ENCODE peak calls at places on chromosomes 2 and 18, in seven cellular contexts. C is OCI-LY7, Y is cardiac muscle cell, R is heart left ventricle, J is A549, B is hepatocyte, N is tibial artery. M is an unnamed sample.

GRCh38 chr2:170077830-170078569 is 99.9 kb upstream of the MYO3B start:
- DNase-seq in C (no peak), R (no peak), N (no peak), J (no peak), B (no peak), Y (no peak), M (no peak)

GRCh38 chr2:102618452-102619413 is 620 bp upstream of the SLC9A2 start:
- DNase-seq in C (no peak), R (peak), B (peak), Y (peak), N (peak), J (peak), M (peak)

GRCh38 chr2:127182626-127183458 is 37.3 kb downstream of the CYP27C1 start:
- DNase-seq in N (peak), R (no peak), Y (no peak), J (no peak), B (no peak), C (no peak), M (peak)

GRCh38 chr2:33340265-33340664 is 136.2 kb upstream of the RASGRP3 start:
- DNase-seq in J (no peak), Y (no peak), N (peak), C (no peak), B (no peak), R (peak), M (no peak)

GRCh38 chr18:68472701-68473295 is 242.1 kb downstream of the TMX3 start:
- DNase-seq in C (no peak), Y (no peak), J (no peak), B (no peak), R (no peak), N (no peak), M (no peak)

GRCh38 chr2:218605438-218605837 is 2.3 kb upstream of the PLCD4 start:
- DNase-seq in J (no peak), R (no peak), C (no peak), B (peak), N (no peak), Y (no peak), M (no peak)

GRCh38 chr2:176473851-176474250 is 204.6 kb downstream of the MTX2 start:
- DNase-seq in C (no peak), R (no peak), J (no peak), N (no peak), Y (no peak), B (no peak), M (no peak)

GRCh38 chr18:58565021-58565420 is 63.9 kb downstream of the ALPK2 start:
- DNase-seq in J (no peak), R (no peak), Y (no peak), C (peak), N (no peak), B (no peak), M (no peak)

GRCh38 chr2:173590278-173590811 is 235.7 kb downstream of the CDCA7 start:
- DNase-seq in Y (no peak), J (peak), R (peak), N (peak), C (no peak), B (peak), M (no peak)

GRCh38 chr2:170965446-170966225 is 36.6 kb downstream of the GORASP2 start:
- DNase-seq in Y (no peak), N (no peak), R (no peak), J (no peak), C (no peak), B (no peak), M (no peak)

DNA sequence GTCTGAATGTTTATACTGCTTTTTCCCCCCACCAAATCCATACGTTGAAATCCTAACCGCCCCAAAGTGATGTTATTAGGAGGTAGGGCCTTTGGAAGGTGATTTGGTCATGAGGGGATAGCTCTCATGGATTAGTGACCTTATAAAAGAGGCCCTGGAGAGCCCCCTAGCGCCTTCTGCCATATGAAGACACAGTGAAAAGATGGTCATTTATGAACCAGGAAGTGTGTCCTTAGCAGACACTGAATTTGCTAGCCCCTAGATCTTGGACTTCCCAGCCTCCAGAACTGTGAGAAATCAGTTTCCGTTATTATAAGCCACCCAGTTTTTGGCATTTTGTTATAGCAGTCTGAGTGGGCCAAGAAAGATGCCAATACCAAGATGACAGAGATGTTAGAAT is 7.2 kb upstream of the TSN start:
- DNase-seq in N (no peak), R (no peak), C (peak), Y (peak), B (peak), J (peak), M (peak)
- TF ChIP-seq CTCF in N (no peak), R (peak), C (peak), Y (peak), B (peak), J (peak), M (peak)

DNA sequence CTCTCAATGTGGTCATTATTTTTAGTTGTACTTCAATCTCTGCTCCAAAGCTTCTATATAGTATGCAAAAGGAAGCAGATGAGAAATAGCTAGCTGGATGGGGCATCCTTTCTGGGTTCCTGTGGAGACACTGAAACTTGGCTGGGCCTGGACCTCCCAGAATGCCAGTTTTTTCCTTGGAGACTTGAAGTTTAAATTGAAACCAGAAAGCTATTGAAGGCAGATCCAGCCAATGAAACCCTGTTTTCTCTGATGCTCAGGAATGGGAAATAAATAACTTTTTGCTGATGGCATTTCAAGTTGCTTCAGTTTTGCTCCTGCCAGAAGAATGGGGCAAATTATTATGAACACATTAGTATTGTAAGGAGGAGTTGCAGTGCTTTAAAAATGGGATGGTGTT is 2.9 kb downstream of the SETBP1 start:
- DNase-seq in C (no peak), R (no peak), N (no peak), Y (no peak), J (no peak), B (no peak), M (no peak)
- H3K27ac ChIP-seq in C (no peak), R (peak), N (peak), Y (peak), J (no peak), B (peak), M (no peak)

GRCh38 chr2:179861777-179862117 is 335 bp upstream of the ZNF385B start:
- DNase-seq in B (peak), N (no peak), C (peak), R (no peak), Y (peak), J (no peak), M (no peak)
- H3K4me3 ChIP-seq in B (peak), N (peak), C (peak), R (peak), Y (peak), J (peak), M (peak)

GRCh38 chr2:6730003-6730402 is 135.7 kb downstream of the CMPK2 start:
- DNase-seq in C (no peak), R (no peak), J (no peak), B (no peak), Y (no peak), N (no peak), M (no peak)

GRCh38 chr2:6728156-6728555 is 137.6 kb downstream of the CMPK2 start:
- DNase-seq in B (no peak), N (no peak), Y (no peak), R (no peak), C (no peak), J (no peak), M (no peak)

DNA sequence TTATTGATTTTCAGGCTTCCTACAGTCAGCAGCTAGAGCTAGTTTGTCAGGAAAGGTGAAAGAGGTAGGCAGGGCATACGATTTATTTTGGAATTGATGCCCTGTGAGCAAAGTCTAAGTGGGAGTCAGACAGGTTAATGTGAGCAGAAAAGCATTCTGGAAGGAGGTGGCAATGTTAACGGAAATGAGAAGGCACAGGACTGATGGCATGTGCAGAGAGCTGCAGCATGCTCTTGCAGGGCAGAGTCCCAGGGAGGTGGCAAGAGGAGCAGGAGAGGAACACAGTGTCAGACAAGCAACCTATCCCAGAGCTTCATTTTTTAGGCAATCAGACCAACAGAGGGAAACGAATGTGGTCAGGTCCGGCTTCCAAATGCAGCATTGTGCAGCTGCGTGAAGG is 134.9 kb downstream of the CMPK2 start:
- DNase-seq in J (no peak), Y (no peak), N (no peak), B (no peak), R (no peak), C (no peak), M (no peak)
- TF ChIP-seq CTCF in J (no peak), Y (no peak), N (no peak), B (no peak), R (no peak), C (no peak), M (no peak)

GRCh38 chr2:65453916-65454315 is 21.5 kb upstream of the SPRED2 start:
- DNase-seq in C (no peak), N (no peak), B (no peak), J (no peak), R (no peak), Y (no peak), M (no peak)
- H3K27ac ChIP-seq in C (no peak), N (no peak), B (no peak), J (no peak), R (no peak), Y (no peak), M (no peak)

GRCh38 chr2:233912799-233913423 is 4.3 kb upstream of the TRPM8 start:
- DNase-seq in Y (peak), N (no peak), C (peak), R (no peak), J (peak), B (peak), M (peak)

GRCh38 chr2:233915133-233915532 is 2.0 kb upstream of the TRPM8 start:
- DNase-seq in B (peak), J (peak), C (peak), R (no peak), Y (no peak), N (no peak), M (no peak)

GRCh38 chr2:233919319-233919718 is 2.1 kb downstream of the TRPM8 start:
- DNase-seq in B (no peak), R (no peak), Y (no peak), N (no peak), C (no peak), J (no peak), M (no peak)

GRCh38 chr2:233919938-233920337 is 2.8 kb downstream of the TRPM8 start:
- DNase-seq in R (no peak), B (no peak), J (no peak), N (no peak), C (no peak), Y (no peak), M (no peak)

DNA sequence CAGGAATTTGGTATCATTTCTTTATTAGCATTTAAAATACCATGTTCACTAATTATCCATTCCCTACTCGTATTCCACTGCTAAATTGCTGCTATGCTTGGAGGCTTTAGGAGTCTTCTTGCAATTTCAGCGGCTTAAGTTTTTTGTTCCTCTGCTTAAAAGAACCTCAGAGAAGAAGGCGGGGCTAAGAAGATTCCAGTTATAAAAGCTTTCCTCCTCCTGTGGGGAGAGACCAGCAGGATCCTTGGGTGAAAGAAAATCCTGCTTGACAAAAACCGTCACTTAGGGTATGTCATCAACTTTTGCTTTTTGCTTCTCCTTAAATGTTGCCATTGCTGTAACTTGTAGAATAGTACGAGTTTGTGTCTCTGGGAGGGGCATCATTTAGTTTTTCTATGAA is at the start of gene TRPM8:
- DNase-seq in J (no peak), Y (no peak), B (no peak), N (no peak), R (no peak), C (no peak), M (no peak)
- H3K4me3 ChIP-seq in J (no peak), Y (no peak), B (no peak), N (no peak), R (no peak), C (no peak), M (no peak)

GRCh38 chr2:230762317-230762896 is 49.8 kb downstream of the CAB39 start:
- DNase-seq in R (no peak), C (peak), Y (peak), B (peak), J (peak), N (no peak), M (peak)
- TF ChIP-seq CTCF in R (no peak), C (peak), Y (peak), B (peak), J (peak), N (no peak), M (peak)

DNA sequence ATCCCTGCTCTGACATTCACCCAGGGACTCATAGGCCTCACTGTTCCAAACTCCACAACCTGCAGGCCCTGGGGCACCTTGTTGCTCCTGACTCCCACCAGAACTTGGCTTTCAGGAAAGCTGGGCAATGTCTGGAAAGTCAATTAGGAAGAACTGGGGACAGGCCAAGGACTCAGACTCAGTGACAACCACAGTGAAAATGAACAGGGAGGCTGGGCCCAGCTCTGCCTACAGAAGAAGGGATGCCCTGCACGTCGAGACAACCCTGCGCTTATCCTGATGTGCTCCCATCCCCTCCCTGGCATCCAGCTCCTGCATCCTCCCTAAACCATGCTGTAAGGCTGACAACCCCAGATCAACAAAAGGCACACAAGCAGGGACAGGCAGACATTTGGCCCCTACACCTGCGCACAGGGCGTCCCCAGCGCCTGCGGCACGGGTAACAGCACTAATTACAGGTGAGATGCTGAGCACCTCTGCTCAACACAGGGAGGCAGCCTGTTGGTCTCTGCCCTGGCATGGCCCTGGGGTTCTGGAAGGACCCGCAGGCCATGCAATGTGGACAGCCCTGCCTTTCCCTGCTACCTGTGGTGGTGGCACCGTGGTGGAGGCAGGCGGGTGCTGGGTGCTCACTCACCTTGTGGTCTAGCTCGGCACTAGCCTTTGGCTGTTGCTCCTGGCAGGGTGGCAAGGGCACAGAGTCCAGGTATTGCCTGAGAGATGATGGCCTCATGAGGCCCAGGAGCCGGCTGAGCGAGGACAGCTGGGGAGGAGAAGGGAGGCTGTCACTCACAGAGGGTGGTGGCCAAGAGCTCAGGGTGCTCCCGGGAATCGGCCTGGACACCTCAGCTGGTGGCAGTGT is 23.6 kb upstream of the SEMA4C start:
- DNase-seq in R (no peak), N (no peak), Y (no peak), C (no peak), B (no peak), J (no peak), M (no peak)
- H3K27ac ChIP-seq in R (peak), N (no peak), Y (no peak), C (no peak), B (no peak), J (no peak), M (no peak)

DNA sequence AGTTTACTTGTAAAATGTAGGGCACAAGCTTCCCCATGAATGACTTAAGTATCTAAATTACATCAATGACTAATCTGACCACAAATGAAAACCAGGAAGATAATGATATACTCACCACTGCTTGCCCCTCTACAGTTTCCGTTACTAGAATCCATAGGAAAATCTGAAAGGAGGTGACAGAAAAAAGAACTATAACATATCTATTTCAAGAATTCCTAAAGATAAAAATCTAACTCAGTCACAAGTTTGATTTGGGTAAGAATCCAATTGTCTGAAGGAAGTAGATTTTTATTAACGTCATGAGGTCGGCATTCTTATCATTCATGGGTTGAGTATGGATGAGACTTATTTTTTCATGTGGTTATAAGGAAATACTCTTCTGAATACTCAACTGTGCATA is 7.8 kb downstream of the FRZB start:
- DNase-seq in R (no peak), B (no peak), Y (no peak), N (no peak), J (no peak), C (no peak), M (no peak)
- H3K4me3 ChIP-seq in R (no peak), B (no peak), Y (no peak), N (no peak), J (no peak), C (no peak), M (no peak)

DNA sequence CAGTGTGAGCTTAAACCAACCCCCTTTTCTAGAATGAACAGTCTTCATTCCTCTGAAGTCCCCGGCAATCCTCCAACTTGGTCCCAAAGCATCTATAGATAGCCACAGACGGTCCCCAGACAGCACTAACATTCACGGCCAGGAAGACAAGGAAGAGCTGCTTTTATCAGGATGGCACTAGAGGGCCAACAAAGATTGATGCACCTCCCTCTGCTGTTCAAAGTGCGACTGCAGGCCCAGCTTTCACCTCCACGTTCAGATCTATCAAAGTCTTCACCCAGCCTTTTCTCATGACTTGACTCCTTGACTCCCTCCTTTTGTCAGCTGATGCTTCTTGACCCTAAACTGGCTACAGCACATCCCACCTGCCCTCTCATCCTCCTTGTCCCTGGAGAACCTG is 54.3 kb downstream of the RNF152 start:
- DNase-seq in J (no peak), N (no peak), Y (no peak), R (no peak), C (no peak), B (no peak), M (no peak)
- TF ChIP-seq CTCF in J (no peak), N (no peak), Y (no peak), R (no peak), C (no peak), B (no peak), M (peak)

M was measured in endodermal cell.